ENCODE peak calls at places on chromosome 13, in four cellular contexts. V is cardiac muscle cell, B is aorta, W is T-helper 17 cell. G is an unnamed sample.

GRCh38 chr13:50829896-50830295 is 13.6 kb downstream of the DLEU7 start:
- DNase-seq in B (no peak), V (peak; percentile 65), W (no peak), G (no peak)

GRCh38 chr13:29567411-29567810 is 28.1 kb downstream of the SLC7A1 start:
- DNase-seq in W (no peak), B (no peak), V (no peak), G (no peak)

GRCh38 chr13:23488442-23488841 is 54.9 kb upstream of the SACS start:
- DNase-seq in V (peak; percentile 29), B (no peak), W (no peak), G (peak; percentile 40)

GRCh38 chr13:24185591-24186232 is 25.2 kb downstream of the SPATA13 start:
- DNase-seq in B (no peak), V (peak; percentile 60), W (no peak), G (peak; percentile 53)

GRCh38 chr13:96948127-96948526 is 46.1 kb downstream of the OXGR1 start:
- DNase-seq in V (no peak), W (no peak), B (no peak), G (no peak)

GRCh38 chr13:21232196-21232595 is 55.7 kb downstream of the MRPL57 start:
- DNase-seq in B (no peak), W (no peak), V (peak; percentile 69), G (no peak)

GRCh38 chr13:80361883-80362327 is 21.0 kb upstream of the SPRY2 start:
- DNase-seq in B (no peak), V (no peak), W (no peak), G (peak; percentile 21)

GRCh38 chr13:89282241-89282640 is 1611.1 kb downstream of the SLITRK5 start:
- DNase-seq in W (no peak), B (no peak), V (no peak), G (no peak)

GRCh38 chr13:106114981-106115554 is 420.4 kb downstream of the EFNB2 start:
- DNase-seq in B (no peak), W (no peak), V (no peak), G (no peak)

GRCh38 chr13:111241006-111241755 is 79.3 kb upstream of the TEX29 start:
- DNase-seq in B (no peak), W (no peak), V (no peak), G (no peak)

GRCh38 chr13:33313504-33313903 is 27.9 kb upstream of the STARD13 start:
- DNase-seq in W (no peak), B (no peak), V (no peak), G (no peak)

GRCh38 chr13:48500652-48501197 is 32.2 kb downstream of the RCBTB2 start:
- DNase-seq in B (no peak), W (no peak), V (peak; percentile 90), G (peak; percentile 47)

GRCh38 chr13:73222627-73223026 is 163.8 kb downstream of the KLF5 start:
- DNase-seq in B (no peak), V (no peak), W (no peak), G (no peak)

GRCh38 chr13:46173656-46174055 is 8.3 kb downstream of the LCP1 start:
- DNase-seq in B (no peak), V (no peak), W (peak; percentile 38), G (no peak)

GRCh38 chr13:47594833-47595232 is 406.2 kb downstream of the SUCLA2 start:
- DNase-seq in B (no peak), V (peak; percentile 25), W (no peak), G (peak; percentile 19)

GRCh38 chr13:28471408-28471807 is 23.5 kb downstream of the FLT1 start:
- DNase-seq in W (no peak), V (no peak), B (no peak), G (no peak)

GRCh38 chr13:48828962-48829405 is 146.7 kb upstream of the FNDC3A start:
- DNase-seq in B (no peak), V (no peak), W (no peak), G (peak; percentile 94)

GRCh38 chr13:110397445-110397844 is 90.4 kb downstream of the COL4A2 start:
- DNase-seq in B (peak; percentile 45), W (no peak), V (peak; percentile 90), G (no peak)

GRCh38 chr13:28582225-28582891 is 76.6 kb upstream of the POMP start:
- DNase-seq in B (no peak), W (no peak), V (peak; percentile 15), G (no peak)

GRCh38 chr13:74206061-74206561 is 71.9 kb upstream of the KLF12 start:
- DNase-seq in V (peak; percentile 72), B (no peak), W (no peak), G (peak; percentile 84)

GRCh38 chr13:24080134-24080533 is 80.4 kb upstream of the SPATA13 start:
- DNase-seq in B (no peak), V (no peak), W (no peak), G (no peak)

GRCh38 chr13:66831317-66831716 is 398.8 kb downstream of the PCDH9 start:
- DNase-seq in W (no peak), B (no peak), V (no peak), G (no peak)

GRCh38 chr13:111283991-111284390 is 36.5 kb upstream of the TEX29 start:
- DNase-seq in W (no peak), V (no peak), B (no peak), G (no peak)

GRCh38 chr13:76812206-76812882 is 73.9 kb downstream of the KCTD12 start:
- DNase-seq in W (no peak), B (peak; percentile 81), V (peak; percentile 32), G (no peak)

GRCh38 chr13:40667622-40667978 is 1.2 kb upstream of the FOXO1 start:
- DNase-seq in V (no peak), B (no peak), W (no peak), G (no peak)

GRCh38 chr13:98171806-98172569 is 5.1 kb downstream of the RNF113B start:
- DNase-seq in V (peak; percentile 20), W (no peak), B (no peak), G (peak; percentile 88)

GRCh38 chr13:109840201-109840892 is 54.0 kb upstream of the IRS2 start:
- DNase-seq in B (no peak), W (no peak), V (peak; percentile 57), G (peak; percentile 95)

GRCh38 chr13:20219585-20219984 is 12.5 kb downstream of the GJB6 start:
- DNase-seq in V (no peak), B (no peak), W (no peak), G (no peak)

GRCh38 chr13:79392882-79393563 is 13.0 kb downstream of the RBM26 start:
- DNase-seq in B (no peak), V (peak; percentile 50), W (no peak), G (peak; percentile 83)

GRCh38 chr13:30520571-30520970 is 54.8 kb upstream of the HMGB1 start:
- DNase-seq in V (peak; percentile 6), W (no peak), B (no peak), G (peak; percentile 68)

GRCh38 chr13:24982333-24982999 is 113.5 kb upstream of the PABPC3 start:
- DNase-seq in W (no peak), V (no peak), B (no peak), G (peak; percentile 24)

GRCh38 chr13:64591981-64592380 is 2638.2 kb downstream of the PCDH9 start:
- DNase-seq in B (no peak), W (no peak), V (peak; percentile 38), G (peak; percentile 1)

GRCh38 chr13:38941353-38941945 is 49.2 kb downstream of the STOML3 start:
- DNase-seq in W (no peak), B (no peak), V (peak; percentile 28), G (no peak)

GRCh38 chr13:21081926-21082325 is 20.5 kb upstream of the LATS2 start:
- DNase-seq in B (no peak), V (no peak), W (no peak), G (no peak)

GRCh38 chr13:40101708-40102359 is 446.4 kb downstream of the COG6 start:
- DNase-seq in V (no peak), W (no peak), B (no peak), G (peak; percentile 77)

GRCh38 chr13:99484405-99484981 is 16.8 kb upstream of the TM9SF2 start:
- DNase-seq in B (no peak), V (peak; percentile 95), W (no peak), G (no peak)

GRCh38 chr13:110137677-110138008 is 169.3 kb downstream of the COL4A1 start:
- DNase-seq in W (no peak), B (no peak), V (peak; percentile 30), G (peak; percentile 81)

G was measured in kidney tubule cell.